ENCODE peak calls at places on chromosomes 12 and 14, in five cellular contexts. L, X, N, I and O are unnamed samples.
A peak's percentile ranks its signal among the peaks of the same experiment; 100 is the strongest.

GRCh38 chr12:119990382-119990874 is 1.4 kb downstream of the BICDL1 start:
- DNase-seq in I (peak; percentile 86), N (no peak), L (no peak), X (no peak), O (no peak)

GRCh38 chr12:109759595-109759994 is 46.0 kb downstream of the FAM222A start:
- DNase-seq in N (no peak), I (no peak), X (no peak), L (peak; percentile 49), O (no peak)

GRCh38 chr12:132161796-132162507 is 17.7 kb downstream of the NOC4L start:
- DNase-seq in I (no peak), N (no peak), L (peak; percentile 49), X (no peak), O (no peak)

GRCh38 chr12:106309671-106310313 is 7.3 kb downstream of the TCP11L2 start:
- DNase-seq in X (no peak), L (no peak), I (no peak), N (no peak), O (no peak)

GRCh38 chr12:100266802-100267602 is at the start of the genes DEPDC4 and SCYL2:
- DNase-seq in L (peak; percentile 99), I (peak; percentile 98), X (peak; percentile 95), N (peak; percentile 95), O (peak; percentile 91)

GRCh38 chr12:113384778-113385177 is 18.9 kb downstream of the SDS start:
- DNase-seq in X (no peak), I (no peak), N (no peak), L (no peak), O (no peak)

GRCh38 chr14:85532981-85533820 is 3.3 kb downstream of the FLRT2 start:
- DNase-seq in L (no peak), N (peak; percentile 76), X (no peak), I (no peak), O (no peak)

GRCh38 chr12:122202017-122202416 is 1.5 kb upstream of the B3GNT4 start:
- DNase-seq in L (no peak), I (no peak), N (no peak), X (no peak), O (no peak)

GRCh38 chr14:34231626-34232025 is 230.4 kb downstream of the SPTSSA start:
- DNase-seq in I (no peak), X (no peak), N (no peak), L (no peak), O (no peak)

DNA sequence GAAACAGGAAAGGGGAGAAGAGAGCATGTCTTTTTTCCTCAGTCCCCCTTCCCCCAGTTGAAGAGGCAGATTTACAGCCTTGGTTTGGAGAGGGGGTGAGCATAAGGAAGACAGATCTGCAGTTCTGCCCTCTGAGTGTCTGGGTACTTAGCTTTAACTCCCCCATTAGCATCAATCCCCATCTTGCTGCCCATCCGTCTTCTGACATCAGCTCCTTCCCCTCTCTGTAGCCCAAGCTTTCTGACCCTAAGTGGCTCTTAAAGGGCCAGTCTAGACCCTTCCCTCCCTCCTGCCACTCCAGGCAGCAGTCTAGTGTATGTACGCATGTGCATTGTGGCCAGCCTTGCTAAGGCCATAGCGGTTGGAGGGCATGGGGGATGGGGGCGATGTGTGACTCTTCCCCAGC is 7.3 kb downstream of the GPR84 start:
- DNase-seq in N (no peak), L (no peak), I (no peak), X (no peak), O (no peak)
- H3K4me1 ChIP-seq in N (peaks cover 74% of the 10 kb centered on the region), L (peaks cover 13% of the 10 kb centered on the region), I (peaks cover 39% of the 10 kb centered on the region), X (peaks cover 24% of the 10 kb centered on the region), O (peaks cover 34% of the 10 kb centered on the region)

DNA sequence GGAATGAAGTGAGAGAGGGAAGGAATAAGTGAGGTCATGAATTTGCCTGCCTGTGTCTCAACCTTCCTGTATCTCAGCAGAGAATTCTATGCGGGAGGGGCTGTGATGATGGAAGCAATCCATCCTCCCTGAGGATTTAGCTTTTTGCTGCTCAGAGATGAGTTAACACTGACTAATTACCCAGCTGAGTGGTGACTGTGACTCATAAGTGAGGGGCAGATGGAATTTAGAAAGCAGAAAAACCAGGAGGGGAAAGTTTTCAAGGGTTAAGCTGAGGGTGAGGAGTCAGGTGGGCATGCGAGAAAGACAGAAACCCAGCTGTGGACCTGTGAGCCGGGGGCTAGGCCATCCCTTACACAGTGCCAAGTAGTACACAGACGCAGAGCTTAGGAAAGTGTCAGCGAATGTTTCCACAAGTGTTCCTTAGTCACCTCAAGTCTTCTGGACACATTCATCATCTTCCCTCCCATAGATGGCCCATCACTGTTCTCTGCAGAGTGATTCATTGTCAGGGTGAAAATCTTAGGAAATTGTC is 277.9 kb downstream of the IPO8 start:
- DNase-seq in L (no peak), X (no peak), N (no peak), I (no peak), O (no peak)
- H3K4me3 ChIP-seq in L (no peak overlapping the region), X (no peak overlapping the region), N (no peak overlapping the region), I (no peak overlapping the region), O (no peak overlapping the region)

GRCh38 chr12:37720846-37721245 is 595.7 kb upstream of the ALG10B start:
- DNase-seq in L (no peak), N (no peak), I (no peak), X (no peak), O (no peak)
- H3K9me3 ChIP-seq in L (peaks cover 74% of the 10 kb centered on the region), N (no peaks in the 10 kb centered on the region), I (peaks cover 24% of the 10 kb centered on the region), X (no peaks in the 10 kb centered on the region), O (no peaks in the 10 kb centered on the region)

DNA sequence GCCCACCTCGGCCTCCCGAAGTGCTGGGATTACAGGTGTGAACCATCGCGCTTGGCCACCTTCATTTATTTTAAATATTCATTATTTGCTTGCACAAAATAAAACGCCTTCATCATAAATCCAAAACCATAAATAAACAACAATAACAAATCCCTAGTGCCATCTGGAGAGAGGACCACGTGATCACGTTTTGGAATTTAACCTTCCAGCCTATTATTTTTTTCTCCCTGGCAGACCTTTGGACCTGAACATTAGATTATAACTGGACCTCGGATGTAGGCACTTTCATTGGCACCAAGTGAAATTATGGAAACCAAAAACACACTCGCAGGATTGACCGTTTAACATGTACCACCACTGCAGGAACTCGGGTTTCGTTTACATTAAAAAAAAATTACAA is 2.0 kb downstream of the DNAH10 start:
- DNase-seq in L (no peak), I (no peak), N (no peak), X (no peak), O (no peak)
- H3K4me1 ChIP-seq in L (peaks cover 4% of the 10 kb centered on the region), I (peaks cover 14% of the 10 kb centered on the region), N (no peaks in the 10 kb centered on the region), X (peaks cover 14% of the 10 kb centered on the region), O (no peaks in the 10 kb centered on the region)

GRCh38 chr14:100065161-100065871 is at the start of gene EVL:
- DNase-seq in I (no peak), N (no peak), X (peak; percentile 77), L (peak; percentile 94), O (no peak)

GRCh38 chr14:100066984-100067383 is 1.8 kb downstream of the EVL start:
- DNase-seq in N (no peak), X (peak; percentile 40), L (no peak), I (no peak), O (no peak)

GRCh38 chr14:100067971-100068959 is 3.0 kb downstream of the EVL start:
- DNase-seq in I (no peak), N (no peak), X (peak; percentile 87), L (peak; percentile 91), O (no peak)

GRCh38 chr14:100067481-100067880 is 2.3 kb downstream of the EVL start:
- DNase-seq in L (no peak), N (no peak), I (no peak), X (peak; percentile 28), O (no peak)

GRCh38 chr14:100065942-100066574 is 836 bp downstream of the EVL start:
- DNase-seq in L (peak; percentile 85), I (no peak), N (no peak), X (peak; percentile 75), O (no peak)
- H3K4me3 ChIP-seq in L (peak overlapping the region; percentile 34), I (no peak overlapping the region), N (no peak overlapping the region), X (peak overlapping the region; percentile 59), O (no peak overlapping the region)

DNA sequence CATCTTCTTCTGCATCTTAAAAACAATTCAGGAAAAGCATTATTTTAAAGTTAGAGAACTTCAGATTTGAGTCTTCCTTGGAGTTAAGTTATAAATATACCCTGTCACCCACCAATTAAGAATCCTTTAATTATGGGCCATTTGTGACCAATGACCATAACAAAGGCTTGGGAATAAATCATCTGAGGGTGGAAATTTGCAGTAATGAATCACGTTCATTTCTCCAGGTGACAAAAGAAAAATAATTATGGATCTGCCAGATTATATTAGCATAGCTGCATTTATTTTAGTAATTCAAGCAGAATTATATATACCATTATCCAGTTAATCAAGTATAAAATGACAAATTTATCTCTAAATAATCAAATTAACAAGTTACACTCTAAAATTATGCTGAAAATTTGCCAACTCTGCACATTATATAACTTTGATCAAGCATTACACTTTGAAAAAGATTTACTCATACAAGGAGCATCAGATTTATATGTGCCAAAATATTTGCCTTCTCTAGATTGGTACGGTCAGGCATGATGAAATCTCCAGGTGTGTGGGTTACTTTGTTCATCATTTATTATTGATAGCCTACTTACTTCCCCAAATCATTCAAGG is at the start of gene OR4K14:
- DNase-seq in N (no peak), X (no peak), I (no peak), L (no peak), O (no peak)
- H3K9me3 ChIP-seq in N (peaks cover 13% of the 10 kb centered on the region), X (no peaks in the 10 kb centered on the region), I (peaks cover under 1% of the 10 kb centered on the region), L (peaks cover 4% of the 10 kb centered on the region), O (no peaks in the 10 kb centered on the region)

GRCh38 chr14:68782091-68782981 is 10.5 kb downstream of the ZFP36L1 start:
- DNase-seq in N (no peak), I (no peak), L (no peak), X (peak; percentile 58), O (no peak)

GRCh38 chr14:68777644-68778043 is 15.2 kb downstream of the ZFP36L1 start:
- DNase-seq in L (no peak), I (no peak), N (no peak), X (no peak), O (no peak)

GRCh38 chr14:68781161-68782021 is 11.5 kb downstream of the ZFP36L1 start:
- DNase-seq in N (no peak), X (peak; percentile 67), I (no peak), L (peak; percentile 87), O (no peak)

GRCh38 chr14:68780358-68781160 is 12.3 kb downstream of the ZFP36L1 start:
- DNase-seq in L (peak; percentile 88), N (no peak), I (no peak), X (peak; percentile 36), O (no peak)

GRCh38 chr14:68779761-68780323 is 13.0 kb downstream of the ZFP36L1 start:
- DNase-seq in L (no peak), X (peak; percentile 65), I (no peak), N (no peak), O (no peak)
- H3K4me1 ChIP-seq in L (peaks cover 42% of the 10 kb centered on the region), X (peaks cover 81% of the 10 kb centered on the region), I (no peaks in the 10 kb centered on the region), N (peaks cover 19% of the 10 kb centered on the region), O (peaks cover 7% of the 10 kb centered on the region)